ENCODE peak calls at places on chromosomes 4 and X, in five cellular contexts. B is CD4-positive, alpha-beta memory T cell; Z is effector memory CD4-positive, alpha-beta T cell; A is left ventricle myocardium inferior; E is PC-3. L is an unnamed sample.

GRCh38 chrX:135295238-135295943 is 13.9 kb upstream of the ETDC start:
- DNase-seq in B (peak), Z (peak), A (peak), E (no peak), L (no peak)

GRCh38 chr4:91113130-91113706 is 986.0 kb downstream of the CCSER1 start:
- DNase-seq in B (no peak), Z (no peak), A (no peak), E (peak), L (peak)

GRCh38 chrX:2299871-2300270 is 200.9 kb downstream of the DHRSX start:
- DNase-seq in B (no peak), Z (no peak), A (no peak), E (no peak), L (no peak)

GRCh38 chr4:36168127-36168898 is 76.0 kb downstream of the ARAP2 start:
- DNase-seq in B (no peak), Z (no peak), A (no peak), E (peak), L (no peak)

GRCh38 chr4:5881340-5881739 is 11.5 kb downstream of the CRMP1 start:
- DNase-seq in B (no peak), Z (no peak), A (no peak), E (peak), L (no peak)

GRCh38 chr4:66574145-66574978 is 904.1 kb upstream of the EPHA5 start:
- DNase-seq in B (no peak), Z (no peak), A (no peak), E (peak), L (no peak)

GRCh38 chr4:77564231-77564630 is 41.4 kb upstream of the CXCL13 start:
- DNase-seq in B (no peak), Z (no peak), A (no peak), E (no peak), L (no peak)

GRCh38 chrX:134764202-134764785 is 106.0 kb upstream of the PLAC1 start:
- DNase-seq in B (peak), Z (no peak), A (no peak), E (peak), L (peak)

GRCh38 chr4:156362581-156362980 is 408.9 kb upstream of the CTSO start:
- DNase-seq in B (no peak), Z (no peak), A (no peak), E (peak), L (no peak)

GRCh38 chr4:80322716-80323115 is 12.8 kb upstream of the CFAP299 start:
- DNase-seq in B (no peak), Z (no peak), A (no peak), E (peak), L (no peak)

GRCh38 chr4:110620352-110621327 is 2.2 kb downstream of the PITX2 start:
- DNase-seq in B (no peak), Z (no peak), A (no peak), E (peak), L (no peak)

GRCh38 chr4:77052352-77052751 is 23.4 kb downstream of the CCNI start:
- DNase-seq in B (peak), Z (peak), A (no peak), E (peak), L (no peak)

GRCh38 chrX:115650449-115650848 is 89.5 kb downstream of the PLS3 start:
- DNase-seq in B (no peak), Z (no peak), A (no peak), E (peak), L (no peak)

GRCh38 chrX:115652221-115652620 is 91.2 kb downstream of the PLS3 start:
- DNase-seq in B (no peak), Z (no peak), A (no peak), E (no peak), L (no peak)

GRCh38 chrX:115649461-115650063 is 88.6 kb downstream of the PLS3 start:
- DNase-seq in B (no peak), Z (no peak), A (no peak), E (peak), L (no peak)

DNA sequence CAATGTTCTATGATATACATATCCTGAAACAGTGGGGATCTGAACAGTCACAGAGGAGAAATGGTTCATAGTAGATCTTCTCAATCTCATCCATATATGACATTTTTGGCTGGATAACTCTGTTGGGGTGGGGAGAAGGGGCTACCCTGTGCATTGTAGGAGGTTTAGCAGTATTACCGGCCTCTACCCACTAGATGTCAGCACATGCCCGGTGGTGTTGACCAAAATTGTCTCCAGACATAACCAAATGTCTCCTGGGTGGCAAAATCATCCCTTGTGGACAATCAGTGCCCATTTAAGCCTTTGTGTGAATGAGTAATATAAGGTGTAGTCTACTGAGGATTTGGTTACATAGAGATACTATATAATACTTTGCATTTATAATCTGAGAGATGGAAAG is 89.9 kb downstream of the PLS3 start:
- DNase-seq in B (no peak), Z (no peak), A (no peak), E (peak), L (peak)
- H3K4me3 ChIP-seq in B (no peak), Z (no peak), A (no peak), E (no peak), L (no peak)

DNA sequence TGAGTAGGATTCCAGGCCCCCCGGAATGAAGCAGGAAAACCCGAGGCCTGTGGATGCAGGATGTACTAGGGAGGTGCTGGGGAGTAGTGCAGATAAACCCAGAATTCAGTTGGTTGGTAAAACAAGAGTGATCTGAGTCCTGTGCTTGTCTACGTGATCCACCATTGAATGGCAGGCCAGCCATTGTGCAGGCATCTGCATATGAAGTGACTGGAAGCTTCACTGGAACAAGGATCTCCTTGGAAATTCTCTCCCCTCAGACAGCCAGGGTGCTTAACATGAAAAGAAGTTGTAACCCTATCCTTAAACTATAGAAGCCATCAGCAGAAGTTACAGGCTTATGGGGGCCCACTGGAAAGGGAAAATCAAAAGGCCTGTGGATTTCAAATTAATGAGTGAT is 656 bp upstream of the GSPT2 start:
- DNase-seq in B (no peak), Z (no peak), A (no peak), E (no peak), L (no peak)
- H3K4me3 ChIP-seq in B (no peak), Z (no peak), A (peak), E (peak), L (peak)

GRCh38 chr4:6990661-6991060 is 52.5 kb upstream of the TADA2B start:
- DNase-seq in B (no peak), Z (no peak), A (no peak), E (no peak), L (no peak)

GRCh38 chr4:6989331-6989923 is 53.7 kb upstream of the TADA2B start:
- DNase-seq in B (no peak), Z (no peak), A (no peak), E (peak), L (no peak)

GRCh38 chr4:6991771-6992557 is 51.2 kb upstream of the TADA2B start:
- DNase-seq in B (no peak), Z (no peak), A (no peak), E (peak), L (no peak)

GRCh38 chr4:6992728-6993655 is 50.2 kb upstream of the TADA2B start:
- DNase-seq in B (no peak), Z (no peak), A (no peak), E (peak), L (no peak)

GRCh38 chr4:6991249-6991648 is 51.9 kb upstream of the TADA2B start:
- DNase-seq in B (no peak), Z (no peak), A (no peak), E (no peak), L (no peak)
- H3K4me3 ChIP-seq in B (no peak), Z (no peak), A (peak), E (peak), L (no peak)

GRCh38 chr4:169791064-169791463 is 33.3 kb upstream of the HPF1 start:
- DNase-seq in B (no peak), Z (no peak), A (no peak), E (no peak), L (no peak)
- H3K4me3 ChIP-seq in B (no peak), Z (no peak), A (peak), E (peak), L (no peak)

GRCh38 chrX:5415738-5416137 is 812.9 kb downstream of the NLGN4X start:
- DNase-seq in B (no peak), Z (no peak), A (no peak), E (no peak), L (no peak)
- H3K4me3 ChIP-seq in B (no peak), Z (no peak), A (no peak), E (no peak), L (no peak)

L was measured in Jurkat, Clone E6-1.